ENCODE peak calls at places on chromosomes 1 and 21, in ten cellular contexts. B, H, A, D, T, C, R, K, G and M are unnamed samples. For H3K4me1, the result is how much of the 10 kb centered on the place peaks cover.

GRCh38 chr1:157000686-157001085 is 44.9 kb downstream of the ARHGEF11 start:
- DNase-seq in B (no peak), A (no peak), T (no peak), D (no peak), R (no peak), C (no peak), H (no peak), G (no peak), K (no peak), M (no peak)

GRCh38 chr1:171740356-171740863 is 1.5 kb downstream of the VAMP4 start:
- DNase-seq in B (no peak), G (no peak), R (no peak), A (no peak), H (no peak), C (no peak), T (no peak), K (no peak), D (no peak), M (no peak)

GRCh38 chr1:63054184-63054583 is 268.2 kb upstream of the FOXD3 start:
- DNase-seq in K (no peak), B (no peak), T (no peak), A (no peak), C (no peak), H (no peak), G (no peak), R (no peak), D (no peak), M (no peak)

GRCh38 chr21:43989401-43989800 is 22.7 kb upstream of the TRAPPC10 start:
- DNase-seq in D (peak), H (no peak), G (no peak), K (no peak), B (no peak), C (no peak), T (no peak), R (no peak), A (no peak), M (no peak)

GRCh38 chr1:204572923-204573562 is 56.8 kb downstream of the MDM4 start:
- DNase-seq in B (no peak), A (no peak), D (no peak), T (no peak), H (no peak), K (no peak), R (no peak), G (no peak), C (no peak), M (no peak)

GRCh38 chr1:78561856-78562255 is 58.4 kb upstream of the IFI44L start:
- DNase-seq in D (no peak), C (no peak), H (no peak), T (no peak), B (no peak), G (no peak), R (no peak), K (no peak), A (no peak), M (no peak)

GRCh38 chr1:95094923-95095322 is 22.2 kb upstream of the ALG14 start:
- DNase-seq in H (no peak), A (no peak), K (no peak), C (no peak), D (no peak), R (no peak), G (no peak), T (no peak), B (no peak), M (no peak)

GRCh38 chr1:235908742-235909520 is 42.2 kb upstream of the LYST start:
- DNase-seq in R (no peak), A (no peak), T (no peak), B (peak), H (no peak), C (no peak), D (no peak), G (no peak), K (peak), M (no peak)

GRCh38 chr1:69315823-69316222 is 251.9 kb upstream of the LRRC7 start:
- DNase-seq in K (no peak), H (no peak), R (no peak), A (no peak), C (no peak), D (peak), T (no peak), G (no peak), B (no peak), M (no peak)

GRCh38 chr21:26849428-26850115 is 4.4 kb upstream of the ADAMTS1 start:
- DNase-seq in K (no peak), C (no peak), B (peak), G (no peak), A (no peak), H (peak), D (peak), R (no peak), T (no peak), M (no peak)

GRCh38 chr1:31580513-31580870 is 4.2 kb downstream of the TINAGL1 start:
- DNase-seq in K (peak), D (no peak), H (no peak), R (no peak), G (no peak), T (no peak), A (no peak), C (no peak), B (no peak), M (peak)

GRCh38 chr1:214004014-214004413 is 16.2 kb downstream of the PROX1 start:
- DNase-seq in C (no peak), K (no peak), T (no peak), B (no peak), G (no peak), R (no peak), D (no peak), A (no peak), H (no peak), M (peak)

GRCh38 chr1:2391034-2391384 is 345 bp downstream of the MORN1 start:
- DNase-seq in R (no peak), K (no peak), D (peak), T (no peak), B (no peak), H (peak), A (peak), C (no peak), G (no peak), M (no peak)

GRCh38 chr1:213530607-213531320 is 457.0 kb upstream of the PROX1 start:
- DNase-seq in D (no peak), G (no peak), H (peak), A (no peak), C (no peak), T (no peak), R (no peak), B (no peak), K (no peak), M (no peak)

GRCh38 chr1:178541829-178542553 is 29.1 kb downstream of the TEX35 start:
- DNase-seq in A (peak), B (no peak), K (peak), G (no peak), D (peak), T (no peak), C (peak), H (peak), R (peak), M (no peak)

GRCh38 chr1:186059311-186059710 is 315.7 kb downstream of the TPR start:
- DNase-seq in R (no peak), D (no peak), H (no peak), B (no peak), T (no peak), A (no peak), K (peak), C (no peak), G (no peak), M (no peak)

GRCh38 chr1:164773146-164773545 is 214.2 kb downstream of the PBX1 start:
- DNase-seq in G (no peak), H (no peak), D (no peak), K (no peak), B (no peak), T (no peak), R (no peak), A (no peak), C (no peak), M (no peak)

GRCh38 chr1:152179566-152179965 is 20.5 kb upstream of the RPTN start:
- DNase-seq in R (no peak), C (no peak), H (no peak), D (no peak), T (no peak), B (no peak), A (no peak), G (no peak), K (no peak), M (no peak)

GRCh38 chr1:221904319-221904718 is 162.4 kb upstream of the DUSP10 start:
- DNase-seq in G (no peak), B (no peak), T (no peak), A (no peak), D (no peak), R (no peak), K (no peak), H (no peak), C (no peak), M (peak)

GRCh38 chr1:213947200-213947775 is 40.5 kb upstream of the PROX1 start:
- DNase-seq in C (peak), D (no peak), T (no peak), B (no peak), H (peak), A (no peak), G (no peak), R (no peak), K (no peak), M (no peak)

GRCh38 chr1:8816831-8817412 is 518 bp downstream of the RERE start:
- DNase-seq in B (no peak), T (peak), G (no peak), A (peak), H (peak), C (peak), K (no peak), D (peak), R (peak), M (no peak)

GRCh38 chr1:85313888-85314696 is 37.7 kb upstream of the BCL10 start:
- DNase-seq in D (no peak), H (no peak), T (peak), A (no peak), K (peak), C (no peak), G (no peak), B (no peak), R (no peak), M (peak)

GRCh38 chr21:37742532-37742931 is 173.7 kb downstream of the KCNJ6 start:
- DNase-seq in G (no peak), D (no peak), K (no peak), H (no peak), C (no peak), T (no peak), A (no peak), B (no peak), R (no peak), M (no peak)

GRCh38 chr1:152855661-152856060 is 4.1 kb upstream of the LCE7A start:
- DNase-seq in H (no peak), R (no peak), K (no peak), B (no peak), T (no peak), C (no peak), A (no peak), D (no peak), G (no peak), M (peak)

GRCh38 chr1:94688646-94689045 is 131.5 kb upstream of the SLC44A3 start:
- DNase-seq in K (no peak), H (peak), G (no peak), A (no peak), D (no peak), B (no peak), T (no peak), R (no peak), C (no peak), M (no peak)

GRCh38 chr1:237111807-237112206 is 69.8 kb downstream of the RYR2 start:
- DNase-seq in C (no peak), D (no peak), G (no peak), R (no peak), B (no peak), H (no peak), K (no peak), T (no peak), A (no peak), M (no peak)

GRCh38 chr1:53498555-53499142 is 39.5 kb downstream of the DMRTB1 start:
- DNase-seq in A (no peak), C (no peak), K (no peak), D (no peak), T (no peak), B (no peak), G (no peak), H (no peak), R (no peak), M (no peak)

GRCh38 chr1:93611656-93612055 is 70.0 kb downstream of the BCAR3 start:
- DNase-seq in C (no peak), A (no peak), B (no peak), G (no peak), D (no peak), T (no peak), R (no peak), K (no peak), H (no peak), M (no peak)

GRCh38 chr1:41439234-41439633 is 45.2 kb downstream of the EDN2 start:
- DNase-seq in A (no peak), R (no peak), G (no peak), K (peak), T (no peak), C (no peak), D (no peak), B (no peak), H (no peak), M (no peak)

GRCh38 chr1:202122639-202123335 is at the start of gene GPR37L1:
- DNase-seq in C (peak), K (no peak), A (no peak), T (no peak), D (peak), H (peak), R (no peak), B (no peak), G (no peak), M (no peak)

GRCh38 chr21:14875186-14875585 is 189.6 kb downstream of the NRIP1 start:
- DNase-seq in K (no peak), C (no peak), G (no peak), A (no peak), D (no peak), H (no peak), T (no peak), R (no peak), B (no peak), M (no peak)

GRCh38 chr1:208174736-208175507 is 69.3 kb downstream of the PLXNA2 start:
- DNase-seq in G (no peak), T (no peak), D (no peak), A (no peak), B (no peak), R (no peak), C (no peak), K (no peak), H (no peak), M (no peak)

GRCh38 chr1:177800386-177801058 is 169.3 kb downstream of the SEC16B start:
- DNase-seq in A (no peak), R (no peak), K (no peak), C (no peak), T (no peak), D (no peak), H (no peak), G (no peak), B (no peak), M (no peak)

GRCh38 chr21:31873275-31873695 is 465 bp downstream of the HUNK start:
- DNase-seq in A (peak), K (peak), T (no peak), D (peak), C (no peak), B (no peak), H (peak), R (no peak), G (no peak), M (no peak)

GRCh38 chr21:31873696-31874599 is 1.1 kb downstream of the HUNK start:
- DNase-seq in K (peak), G (no peak), H (peak), T (no peak), B (no peak), D (peak), A (peak), R (no peak), C (peak), M (no peak)

GRCh38 chr21:31874817-31875216 is 2.0 kb downstream of the HUNK start:
- DNase-seq in A (peak), D (no peak), K (no peak), T (no peak), R (no peak), G (no peak), B (no peak), C (no peak), H (peak), M (no peak)

GRCh38 chr21:31872072-31872451 is 758 bp upstream of the HUNK start:
- DNase-seq in C (no peak), R (no peak), G (no peak), D (peak), B (no peak), H (peak), K (no peak), T (no peak), A (no peak), M (no peak)

DNA sequence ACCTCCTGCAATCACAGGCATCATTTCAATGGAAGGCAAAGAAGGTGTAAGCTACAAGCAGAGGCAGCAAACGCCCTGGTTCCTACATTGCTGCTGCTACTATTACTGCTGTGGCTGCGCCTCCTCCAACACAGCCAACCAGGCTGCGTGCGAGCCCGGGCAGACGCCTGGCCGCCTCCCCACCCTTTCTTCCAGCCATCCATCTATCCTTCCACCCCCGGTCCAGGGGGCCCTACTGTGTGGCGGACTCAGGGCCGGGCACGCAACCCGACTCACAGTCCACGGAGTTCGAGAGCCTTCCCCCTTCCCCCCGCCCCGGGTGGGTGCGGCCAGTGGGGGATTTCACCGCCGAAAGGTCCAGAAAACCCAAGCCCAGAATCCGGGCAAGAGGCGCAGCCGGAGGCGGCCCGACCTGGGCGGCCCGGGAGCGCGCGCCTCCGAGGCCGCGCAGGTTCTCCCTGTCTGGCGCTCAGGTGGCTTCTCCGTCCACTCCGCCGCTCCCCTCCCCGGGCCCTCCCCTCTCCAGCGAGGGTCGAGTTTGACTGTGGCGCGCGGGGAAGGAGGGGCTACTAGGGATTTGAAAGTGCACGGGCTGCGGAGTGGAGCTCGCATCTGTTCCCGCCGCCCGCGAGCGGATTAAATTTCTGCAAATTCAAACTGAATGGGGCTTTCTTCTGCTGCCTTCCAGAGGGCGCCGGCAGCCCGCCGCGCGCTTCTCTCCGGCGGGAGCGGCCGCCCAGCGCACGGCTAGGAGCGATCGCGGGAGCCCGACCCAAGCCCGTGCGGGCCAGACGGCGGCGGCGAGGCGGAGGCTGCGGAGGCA is at the start of gene HUNK:
- DNase-seq in K (peak), R (no peak), A (peak), C (no peak), D (peak), G (no peak), T (peak), B (no peak), H (peak), M (no peak)
- TF ChIP-seq POLR2AphosphoS5 in K (no peak), R (no peak), A (no peak), C (no peak), D (no peak), G (no peak), T (no peak), B (no peak), H (peak), M (no peak)

GRCh38 chr1:58824753-58825389 is 41.0 kb upstream of the JUN start:
- DNase-seq in H (no peak), B (no peak), R (no peak), G (no peak), A (peak), K (no peak), D (no peak), T (no peak), C (peak), M (no peak)
- H3K27ac ChIP-seq in H (no peak), B (no peak), R (no peak), G (no peak), A (peak), K (no peak), D (no peak), T (peak), C (peak), M (no peak)

GRCh38 chr1:28194326-28195035 is 18.0 kb upstream of the PTAFR start:
- DNase-seq in G (no peak), A (no peak), K (no peak), H (no peak), T (no peak), R (no peak), C (no peak), D (no peak), B (no peak), M (no peak)

GRCh38 chr1:28193701-28194161 is 17.2 kb upstream of the PTAFR start:
- DNase-seq in G (no peak), C (no peak), H (peak), A (no peak), D (no peak), B (no peak), R (no peak), T (peak), K (no peak), M (no peak)

GRCh38 chr1:28195780-28196179 is 19.3 kb upstream of the PTAFR start:
- DNase-seq in B (no peak), K (no peak), G (no peak), R (no peak), C (no peak), T (no peak), A (no peak), H (peak), D (no peak), M (no peak)

GRCh38 chr1:28190337-28190979 is 14.0 kb upstream of the PTAFR start:
- DNase-seq in D (no peak), G (no peak), R (no peak), A (no peak), C (no peak), B (no peak), K (no peak), T (no peak), H (no peak), M (no peak)

GRCh38 chr1:28190996-28191645 is 14.6 kb upstream of the PTAFR start:
- DNase-seq in H (no peak), A (no peak), G (peak), R (no peak), K (no peak), D (no peak), B (no peak), T (no peak), C (no peak), M (no peak)
- H3K4me1 ChIP-seq in H (under half), A (under half), G (under half), R (under half), K (under half), D (under half), B (under half), T (under half), C (under half), M (under half)

DNA sequence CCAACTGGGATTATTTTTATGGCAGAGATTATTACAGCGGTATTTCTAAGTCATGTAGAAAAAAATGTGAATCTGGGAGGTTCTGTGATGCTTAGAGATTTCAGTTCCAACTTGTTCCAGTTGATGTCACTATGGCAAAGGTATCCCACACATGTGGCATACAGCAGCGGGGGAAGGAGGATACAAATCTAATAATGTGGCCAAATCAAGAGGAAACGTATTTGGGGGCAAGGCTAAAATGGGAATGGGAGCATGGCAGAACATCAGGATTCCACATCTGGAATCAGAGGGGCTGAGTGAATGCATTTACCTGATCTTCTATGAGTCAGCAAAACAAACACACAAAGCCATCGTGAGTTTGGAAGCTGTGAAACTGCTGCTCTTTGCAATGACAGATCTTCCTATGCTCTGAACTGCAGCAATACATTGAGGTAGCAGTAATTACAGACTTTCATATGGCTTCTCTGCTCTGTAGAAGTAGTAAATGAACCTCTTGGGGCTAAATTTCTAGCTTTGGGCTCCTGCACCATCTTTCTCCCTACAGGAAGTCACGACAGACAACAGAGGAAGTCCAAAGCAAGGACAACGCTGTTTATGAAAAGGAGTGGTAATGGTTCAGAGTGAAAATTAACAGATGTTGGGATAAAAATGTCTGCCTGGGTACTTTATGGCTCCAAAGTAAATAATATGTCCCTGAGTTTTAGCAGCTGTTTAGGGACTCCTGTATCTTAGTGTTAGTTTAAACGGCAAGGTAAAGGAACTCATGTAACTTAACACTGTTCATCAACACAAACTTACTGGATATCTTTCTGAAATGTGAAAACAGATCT is 55.6 kb downstream of the GABPA start:
- DNase-seq in K (no peak), T (no peak), G (no peak), B (peak), C (no peak), A (no peak), R (no peak), D (peak), H (peak), M (no peak)
- TF ChIP-seq POLR2AphosphoS5 in K (no peak), T (no peak), G (no peak), B (no peak), C (no peak), A (no peak), R (no peak), D (no peak), H (no peak), M (no peak)